ENCODE peak calls at places on chromosomes 2 and 18, in nine cellular contexts. One of them, this sample, is unnamed.

GRCh38 chr18:46283268-46283667 is 179.1 kb downstream of the HAUS1 start:
- DNase-seq in COLO829: no peak
- DNase-seq in MG63: no peak
- DNase-seq in T1000: no peak
- DNase-seq in NCI-H82: no peak
- DNase-seq in H54: no peak
- DNase-seq in WTC11: no peak
- DNase-seq in NCI-H1417: no peak
- DNase-seq in activated CD8-positive, alpha-beta memory T cell treated with anti-CD3 and anti-CD28 coated beads, Interleukin-2, amount 50 U/mL, for 48 hours: no peak
- DNase-seq in this sample: no peak

GRCh38 chr2:239691720-239692119 is 290.9 kb upstream of the HDAC4 start:
- DNase-seq in NCI-H1417: no peak
- DNase-seq in MG63: no peak
- DNase-seq in WTC11: no peak
- DNase-seq in H54: no peak
- DNase-seq in T1000: no peak
- DNase-seq in COLO829: no peak
- DNase-seq in activated CD8-positive, alpha-beta memory T cell treated with anti-CD3 and anti-CD28 coated beads, Interleukin-2, amount 50 U/mL, for 48 hours: no peak
- DNase-seq in NCI-H82: no peak
- DNase-seq in this sample: no peak

GRCh38 chr2:232873909-232874641 is 4.0 kb downstream of the SNORC start:
- DNase-seq in NCI-H1417: no peak
- DNase-seq in activated CD8-positive, alpha-beta memory T cell treated with anti-CD3 and anti-CD28 coated beads, Interleukin-2, amount 50 U/mL, for 48 hours: no peak
- DNase-seq in NCI-H82: no peak
- DNase-seq in WTC11: no peak
- DNase-seq in T1000: no peak
- DNase-seq in H54: no peak
- DNase-seq in MG63: no peak
- DNase-seq in COLO829: no peak
- DNase-seq in this sample: no peak

GRCh38 chr18:44683566-44683965 is 2.9 kb downstream of the SETBP1 start:
- DNase-seq in NCI-H82: no peak
- DNase-seq in WTC11: no peak
- DNase-seq in T1000: no peak
- DNase-seq in COLO829: no peak
- DNase-seq in MG63: no peak
- DNase-seq in activated CD8-positive, alpha-beta memory T cell treated with anti-CD3 and anti-CD28 coated beads, Interleukin-2, amount 50 U/mL, for 48 hours: no peak
- DNase-seq in H54: no peak
- DNase-seq in NCI-H1417: no peak
- DNase-seq in this sample: no peak

GRCh38 chr2:149902104-149902503 is 314.5 kb upstream of the MMADHC start:
- DNase-seq in NCI-H82: no peak
- DNase-seq in WTC11: no peak
- DNase-seq in MG63: peak; percentile 98
- DNase-seq in activated CD8-positive, alpha-beta memory T cell treated with anti-CD3 and anti-CD28 coated beads, Interleukin-2, amount 50 U/mL, for 48 hours: no peak
- DNase-seq in NCI-H1417: no peak
- DNase-seq in T1000: no peak
- DNase-seq in COLO829: no peak
- DNase-seq in H54: peak; percentile 26
- DNase-seq in this sample: no peak

GRCh38 chr2:124877065-124877671 is 852.1 kb downstream of the CNTNAP5 start:
- DNase-seq in activated CD8-positive, alpha-beta memory T cell treated with anti-CD3 and anti-CD28 coated beads, Interleukin-2, amount 50 U/mL, for 48 hours: no peak
- DNase-seq in COLO829: no peak
- DNase-seq in NCI-H82: no peak
- DNase-seq in MG63: peak; percentile 75
- DNase-seq in WTC11: no peak
- DNase-seq in H54: no peak
- DNase-seq in T1000: peak; percentile 40
- DNase-seq in NCI-H1417: no peak
- DNase-seq in this sample: no peak

GRCh38 chr2:136072616-136073015 is 45.3 kb downstream of the CXCR4 start:
- DNase-seq in T1000: no peak
- DNase-seq in MG63: no peak
- DNase-seq in H54: no peak
- DNase-seq in COLO829: no peak
- DNase-seq in NCI-H1417: no peak
- DNase-seq in NCI-H82: no peak
- DNase-seq in WTC11: no peak
- DNase-seq in activated CD8-positive, alpha-beta memory T cell treated with anti-CD3 and anti-CD28 coated beads, Interleukin-2, amount 50 U/mL, for 48 hours: no peak
- DNase-seq in this sample: no peak

GRCh38 chr2:189057316-189057715 is 83.1 kb downstream of the COL3A1 start:
- DNase-seq in MG63: no peak
- DNase-seq in WTC11: no peak
- DNase-seq in NCI-H1417: no peak
- DNase-seq in NCI-H82: no peak
- DNase-seq in COLO829: no peak
- DNase-seq in T1000: no peak
- DNase-seq in activated CD8-positive, alpha-beta memory T cell treated with anti-CD3 and anti-CD28 coated beads, Interleukin-2, amount 50 U/mL, for 48 hours: no peak
- DNase-seq in H54: no peak
- DNase-seq in this sample: no peak

GRCh38 chr2:233399306-233400225 is 45.3 kb downstream of the DGKD start:
- DNase-seq in activated CD8-positive, alpha-beta memory T cell treated with anti-CD3 and anti-CD28 coated beads, Interleukin-2, amount 50 U/mL, for 48 hours: peak; percentile 71
- DNase-seq in NCI-H82: no peak
- DNase-seq in NCI-H1417: no peak
- DNase-seq in COLO829: no peak
- DNase-seq in WTC11: peak; percentile 36
- DNase-seq in MG63: no peak
- DNase-seq in H54: no peak
- DNase-seq in T1000: no peak
- DNase-seq in this sample: no peak

GRCh38 chr2:239953418-239954061 is 71.6 kb downstream of the NDUFA10 start:
- DNase-seq in T1000: no peak
- DNase-seq in COLO829: no peak
- DNase-seq in NCI-H82: no peak
- DNase-seq in WTC11: no peak
- DNase-seq in H54: no peak
- DNase-seq in MG63: no peak
- DNase-seq in activated CD8-positive, alpha-beta memory T cell treated with anti-CD3 and anti-CD28 coated beads, Interleukin-2, amount 50 U/mL, for 48 hours: no peak
- DNase-seq in NCI-H1417: no peak
- DNase-seq in this sample: no peak

GRCh38 chr2:12556762-12557161 is 160.0 kb upstream of the TRIB2 start:
- DNase-seq in MG63: no peak
- DNase-seq in NCI-H82: no peak
- DNase-seq in NCI-H1417: no peak
- DNase-seq in COLO829: peak; percentile 28
- DNase-seq in T1000: no peak
- DNase-seq in activated CD8-positive, alpha-beta memory T cell treated with anti-CD3 and anti-CD28 coated beads, Interleukin-2, amount 50 U/mL, for 48 hours: no peak
- DNase-seq in H54: no peak
- DNase-seq in WTC11: no peak
- DNase-seq in this sample: no peak

GRCh38 chr2:231960810-231961348 is 634 bp upstream of the DIS3L2 start:
- DNase-seq in NCI-H82: no peak
- DNase-seq in WTC11: no peak
- DNase-seq in T1000: no peak
- DNase-seq in NCI-H1417: no peak
- DNase-seq in H54: no peak
- DNase-seq in COLO829: no peak
- DNase-seq in MG63: no peak
- DNase-seq in activated CD8-positive, alpha-beta memory T cell treated with anti-CD3 and anti-CD28 coated beads, Interleukin-2, amount 50 U/mL, for 48 hours: no peak
- DNase-seq in this sample: peak; percentile 53

GRCh38 chr2:96664366-96664765 is 21.8 kb downstream of the FER1L5 start:
- DNase-seq in NCI-H82: no peak
- DNase-seq in WTC11: no peak
- DNase-seq in activated CD8-positive, alpha-beta memory T cell treated with anti-CD3 and anti-CD28 coated beads, Interleukin-2, amount 50 U/mL, for 48 hours: no peak
- DNase-seq in NCI-H1417: no peak
- DNase-seq in COLO829: no peak
- DNase-seq in H54: no peak
- DNase-seq in T1000: no peak
- DNase-seq in MG63: no peak
- DNase-seq in this sample: no peak

GRCh38 chr2:70069049-70069448 is 18.2 kb upstream of the PCBP1 start:
- DNase-seq in COLO829: no peak
- DNase-seq in WTC11: no peak
- DNase-seq in activated CD8-positive, alpha-beta memory T cell treated with anti-CD3 and anti-CD28 coated beads, Interleukin-2, amount 50 U/mL, for 48 hours: peak; percentile 82
- DNase-seq in H54: no peak
- DNase-seq in MG63: no peak
- DNase-seq in NCI-H82: no peak
- DNase-seq in T1000: no peak
- DNase-seq in NCI-H1417: no peak
- DNase-seq in this sample: no peak

GRCh38 chr2:166090900-166091299 is 36.9 kb downstream of the SCN1A start:
- DNase-seq in COLO829: no peak
- DNase-seq in NCI-H1417: no peak
- DNase-seq in MG63: no peak
- DNase-seq in activated CD8-positive, alpha-beta memory T cell treated with anti-CD3 and anti-CD28 coated beads, Interleukin-2, amount 50 U/mL, for 48 hours: no peak
- DNase-seq in H54: no peak
- DNase-seq in NCI-H82: peak; percentile 11
- DNase-seq in T1000: no peak
- DNase-seq in WTC11: no peak
- DNase-seq in this sample: no peak

GRCh38 chr2:230877737-230878598 is 13.2 kb downstream of the ITM2C start:
- DNase-seq in NCI-H1417: no peak
- DNase-seq in MG63: no peak
- DNase-seq in COLO829: no peak
- DNase-seq in T1000: no peak
- DNase-seq in H54: no peak
- DNase-seq in NCI-H82: no peak
- DNase-seq in WTC11: peak; percentile 6
- DNase-seq in activated CD8-positive, alpha-beta memory T cell treated with anti-CD3 and anti-CD28 coated beads, Interleukin-2, amount 50 U/mL, for 48 hours: peak; percentile 78
- DNase-seq in this sample: no peak

GRCh38 chr18:59467497-59467896 is 108.4 kb upstream of the LMAN1 start:
- DNase-seq in T1000: no peak
- DNase-seq in COLO829: no peak
- DNase-seq in activated CD8-positive, alpha-beta memory T cell treated with anti-CD3 and anti-CD28 coated beads, Interleukin-2, amount 50 U/mL, for 48 hours: no peak
- DNase-seq in NCI-H82: no peak
- DNase-seq in MG63: no peak
- DNase-seq in H54: no peak
- DNase-seq in WTC11: no peak
- DNase-seq in NCI-H1417: no peak
- DNase-seq in this sample: no peak

GRCh38 chr18:53131001-53131400 is 791.0 kb downstream of the DCC start:
- DNase-seq in activated CD8-positive, alpha-beta memory T cell treated with anti-CD3 and anti-CD28 coated beads, Interleukin-2, amount 50 U/mL, for 48 hours: no peak
- DNase-seq in NCI-H1417: no peak
- DNase-seq in COLO829: no peak
- DNase-seq in T1000: no peak
- DNase-seq in H54: no peak
- DNase-seq in MG63: no peak
- DNase-seq in WTC11: no peak
- DNase-seq in NCI-H82: no peak
- DNase-seq in this sample: no peak

GRCh38 chr2:42249887-42250286 is 80.7 kb downstream of the EML4 start:
- DNase-seq in WTC11: no peak
- DNase-seq in activated CD8-positive, alpha-beta memory T cell treated with anti-CD3 and anti-CD28 coated beads, Interleukin-2, amount 50 U/mL, for 48 hours: no peak
- DNase-seq in T1000: no peak
- DNase-seq in MG63: no peak
- DNase-seq in NCI-H82: no peak
- DNase-seq in H54: no peak
- DNase-seq in NCI-H1417: peak; percentile 78
- DNase-seq in COLO829: no peak
- DNase-seq in this sample: no peak

GRCh38 chr2:95058989-95059601 is 33.6 kb downstream of the MAL start:
- DNase-seq in activated CD8-positive, alpha-beta memory T cell treated with anti-CD3 and anti-CD28 coated beads, Interleukin-2, amount 50 U/mL, for 48 hours: no peak
- DNase-seq in WTC11: no peak
- DNase-seq in T1000: no peak
- DNase-seq in H54: no peak
- DNase-seq in COLO829: no peak
- DNase-seq in MG63: no peak
- DNase-seq in NCI-H1417: no peak
- DNase-seq in NCI-H82: no peak
- DNase-seq in this sample: no peak

GRCh38 chr18:79092869-79093268 is 23.7 kb downstream of the ATP9B start:
- DNase-seq in MG63: no peak
- DNase-seq in H54: no peak
- DNase-seq in NCI-H82: no peak
- DNase-seq in COLO829: no peak
- DNase-seq in NCI-H1417: no peak
- DNase-seq in activated CD8-positive, alpha-beta memory T cell treated with anti-CD3 and anti-CD28 coated beads, Interleukin-2, amount 50 U/mL, for 48 hours: no peak
- DNase-seq in WTC11: no peak
- DNase-seq in T1000: no peak
- DNase-seq in this sample: no peak

GRCh38 chr2:36597003-36597531 is 901 bp downstream of the FEZ2 start:
- DNase-seq in NCI-H1417: no peak
- DNase-seq in T1000: no peak
- DNase-seq in COLO829: no peak
- DNase-seq in NCI-H82: peak; percentile 45
- DNase-seq in WTC11: no peak
- DNase-seq in MG63: no peak
- DNase-seq in activated CD8-positive, alpha-beta memory T cell treated with anti-CD3 and anti-CD28 coated beads, Interleukin-2, amount 50 U/mL, for 48 hours: no peak
- DNase-seq in H54: no peak
- DNase-seq in this sample: no peak

GRCh38 chr2:156787517-156787916 is 351.3 kb downstream of the GPD2 start:
- DNase-seq in WTC11: no peak
- DNase-seq in COLO829: no peak
- DNase-seq in activated CD8-positive, alpha-beta memory T cell treated with anti-CD3 and anti-CD28 coated beads, Interleukin-2, amount 50 U/mL, for 48 hours: no peak
- DNase-seq in T1000: no peak
- DNase-seq in NCI-H82: no peak
- DNase-seq in MG63: no peak
- DNase-seq in H54: no peak
- DNase-seq in NCI-H1417: no peak
- DNase-seq in this sample: no peak

GRCh38 chr2:29450823-29451222 is 335.6 kb downstream of the CLIP4 start:
- DNase-seq in activated CD8-positive, alpha-beta memory T cell treated with anti-CD3 and anti-CD28 coated beads, Interleukin-2, amount 50 U/mL, for 48 hours: no peak
- DNase-seq in COLO829: no peak
- DNase-seq in MG63: no peak
- DNase-seq in H54: no peak
- DNase-seq in T1000: no peak
- DNase-seq in NCI-H1417: peak; percentile 70
- DNase-seq in WTC11: no peak
- DNase-seq in NCI-H82: no peak
- DNase-seq in this sample: no peak

GRCh38 chr2:192700934-192701333 is 506.2 kb upstream of the TMEFF2 start:
- DNase-seq in NCI-H1417: no peak
- DNase-seq in WTC11: no peak
- DNase-seq in H54: no peak
- DNase-seq in activated CD8-positive, alpha-beta memory T cell treated with anti-CD3 and anti-CD28 coated beads, Interleukin-2, amount 50 U/mL, for 48 hours: no peak
- DNase-seq in COLO829: no peak
- DNase-seq in T1000: no peak
- DNase-seq in MG63: no peak
- DNase-seq in NCI-H82: no peak
- DNase-seq in this sample: no peak

GRCh38 chr2:181120625-181121024 is 140.2 kb downstream of the UBE2E3 start:
- DNase-seq in NCI-H82: no peak
- DNase-seq in WTC11: no peak
- DNase-seq in activated CD8-positive, alpha-beta memory T cell treated with anti-CD3 and anti-CD28 coated beads, Interleukin-2, amount 50 U/mL, for 48 hours: no peak
- DNase-seq in H54: no peak
- DNase-seq in NCI-H1417: no peak
- DNase-seq in T1000: no peak
- DNase-seq in MG63: no peak
- DNase-seq in COLO829: peak; percentile 16
- DNase-seq in this sample: no peak

This sample was measured in A549.